ENCODE peak calls at places on chromosome 12, in nine cellular contexts. N is PC-3; Z is adipocyte; U is body of pancreas; J is SK-N-SH; P is transverse colon; K is CD8-positive, alpha-beta T cell; X is heart left ventricle; W is uterus. B is an unnamed sample. For H3K4me1, the result is how much of the 10 kb centered on the place peaks cover.

GRCh38 chr12:34392741-34393085 is 370.4 kb downstream of the ALG10 start:
- DNase-seq in P (no peak), X (no peak), W (no peak), N (no peak), J (no peak), U (no peak), Z (no peak), K (no peak), B (no peak)

GRCh38 chr12:9948606-9949286 is 16.6 kb upstream of the CLEC2A start:
- DNase-seq in P (no peak), Z (no peak), U (no peak), J (no peak), W (no peak), K (no peak), X (no peak), N (no peak), B (no peak)

GRCh38 chr12:89019439-89020120 is 332.7 kb downstream of the DUSP6 start:
- DNase-seq in X (peak), W (peak), Z (peak), N (peak), U (peak), P (peak), K (peak), J (peak), B (peak)

GRCh38 chr12:67578976-67579661 is 69.4 kb upstream of the DYRK2 start:
- DNase-seq in P (no peak), K (no peak), X (no peak), Z (no peak), W (no peak), U (no peak), J (no peak), N (no peak), B (no peak)

GRCh38 chr12:29797565-29798360 is 14.0 kb upstream of the TMTC1 start:
- DNase-seq in W (no peak), Z (no peak), J (no peak), N (no peak), K (no peak), X (no peak), U (no peak), P (no peak), B (no peak)

GRCh38 chr12:94380507-94380906 is 79.2 kb downstream of the CEP83 start:
- DNase-seq in X (no peak), Z (no peak), K (no peak), N (peak), P (no peak), W (no peak), U (no peak), J (no peak), B (no peak)

GRCh38 chr12:25119020-25119419 is 75.9 kb downstream of the DNAI7 start:
- DNase-seq in Z (no peak), N (no peak), K (no peak), X (no peak), U (no peak), J (no peak), W (no peak), P (no peak), B (no peak)

GRCh38 chr12:111436811-111437210 is 31.1 kb downstream of the SH2B3 start:
- DNase-seq in P (no peak), W (no peak), J (no peak), Z (no peak), N (no peak), U (no peak), K (no peak), X (no peak), B (no peak)

GRCh38 chr12:105704788-105705187 is 374.3 kb downstream of the C12orf75 start:
- DNase-seq in K (no peak), P (peak), W (no peak), Z (no peak), J (no peak), N (no peak), U (no peak), X (no peak), B (no peak)

GRCh38 chr12:122841544-122842321 is 6.5 kb downstream of the HIP1R start:
- DNase-seq in J (peak), W (no peak), X (peak), K (no peak), Z (peak), U (peak), P (no peak), N (peak), B (no peak)

GRCh38 chr12:58364389-58365086 is 423.2 kb downstream of the ATP23 start:
- DNase-seq in P (no peak), W (no peak), Z (peak), U (no peak), K (no peak), N (peak), X (no peak), J (no peak), B (no peak)

GRCh38 chr12:288687-289086 is 26.1 kb upstream of the SLC6A13 start:
- DNase-seq in W (no peak), Z (no peak), K (no peak), U (peak), X (no peak), N (no peak), J (no peak), P (no peak), B (no peak)

GRCh38 chr12:84888861-84889260 is 23.7 kb downstream of the SLC6A15 start:
- DNase-seq in Z (no peak), K (no peak), U (no peak), P (no peak), X (no peak), W (no peak), N (no peak), J (no peak), B (no peak)

GRCh38 chr12:114443607-114444421 is 37.9 kb upstream of the TBX5 start:
- DNase-seq in X (no peak), U (no peak), J (no peak), P (no peak), W (no peak), Z (no peak), N (no peak), K (no peak), B (no peak)

GRCh38 chr12:12983420-12984035 is 16.5 kb downstream of the HEBP1 start:
- DNase-seq in P (no peak), K (no peak), X (no peak), N (peak), J (peak), U (no peak), W (peak), Z (peak), B (peak)

GRCh38 chr12:47860873-47861272 is 41.2 kb upstream of the HDAC7 start:
- DNase-seq in W (no peak), P (no peak), U (no peak), Z (no peak), K (no peak), J (no peak), X (no peak), N (no peak), B (no peak)

GRCh38 chr12:22702690-22703089 is 77.7 kb downstream of the ETNK1 start:
- DNase-seq in U (no peak), J (no peak), X (no peak), N (no peak), K (no peak), W (no peak), Z (no peak), P (no peak), B (no peak)

GRCh38 chr12:3715999-3716398 is 36.9 kb downstream of the CRACR2A start:
- DNase-seq in U (no peak), Z (no peak), W (no peak), X (no peak), K (no peak), P (no peak), J (no peak), N (no peak), B (no peak)

GRCh38 chr12:28506271-28506670 is 316.0 kb downstream of the CCDC91 start:
- DNase-seq in Z (no peak), P (no peak), X (no peak), J (no peak), U (no peak), W (no peak), N (no peak), K (no peak), B (no peak)

GRCh38 chr12:68960162-68960501 is 27.2 kb upstream of the CPM start:
- DNase-seq in U (no peak), P (no peak), W (no peak), K (no peak), Z (no peak), X (no peak), J (no peak), N (no peak), B (no peak)

GRCh38 chr12:98945864-98946263 is 300.8 kb downstream of the APAF1 start:
- DNase-seq in K (no peak), W (no peak), U (no peak), N (no peak), X (no peak), J (no peak), P (no peak), Z (no peak), B (no peak)

GRCh38 chr12:111635524-111635923 is 36.4 kb upstream of the ATXN2 start:
- DNase-seq in J (no peak), Z (peak), W (no peak), N (no peak), K (no peak), P (no peak), X (no peak), U (no peak), B (no peak)

GRCh38 chr12:43586646-43587245 is 34.7 kb upstream of the ADAMTS20 start:
- DNase-seq in X (no peak), J (no peak), N (no peak), W (no peak), Z (no peak), U (no peak), P (no peak), K (no peak), B (no peak)

GRCh38 chr12:126792411-126792810 is 1474.6 kb upstream of the TMEM132C start:
- DNase-seq in X (no peak), N (no peak), Z (no peak), J (no peak), P (no peak), W (no peak), U (no peak), K (no peak), B (no peak)

GRCh38 chr12:97512696-97513095 is 50.1 kb downstream of the RMST start:
- DNase-seq in N (no peak), W (no peak), K (no peak), J (no peak), Z (no peak), X (no peak), P (no peak), U (no peak), B (peak)

DNA sequence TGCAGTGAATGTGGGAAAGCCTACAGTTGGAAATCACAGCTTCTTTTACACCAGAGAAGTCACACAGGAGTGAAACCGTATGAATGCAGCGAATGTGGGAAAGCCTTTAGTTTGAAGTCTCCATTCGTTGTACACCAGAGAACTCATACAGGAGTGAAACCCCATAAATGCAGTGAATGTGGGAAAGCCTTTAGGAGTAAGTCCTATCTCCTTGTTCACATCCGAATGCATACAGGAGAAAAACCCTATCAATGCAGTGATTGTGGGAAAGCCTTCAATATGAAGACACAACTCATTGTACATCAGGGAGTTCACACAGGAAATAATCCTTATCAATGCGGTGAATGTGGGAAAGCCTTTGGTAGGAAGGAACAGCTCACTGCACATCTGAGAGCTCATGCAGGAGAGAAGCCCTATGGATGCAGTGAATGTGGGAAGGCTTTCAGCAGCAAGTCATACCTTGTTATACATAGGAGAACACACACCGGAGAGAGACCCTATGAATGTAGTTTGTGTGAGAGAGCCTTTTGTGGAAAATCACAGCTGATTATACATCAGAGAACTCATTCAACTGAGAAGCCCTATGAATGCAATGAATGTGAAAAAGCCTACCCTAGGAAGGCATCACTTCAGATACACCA is 24.6 kb downstream of the ZNF26 start:
- DNase-seq in Z (no peak), P (no peak), K (no peak), X (no peak), W (no peak), J (no peak), N (no peak), U (no peak), B (no peak)
- H3K4me3 ChIP-seq in Z (peak), P (no peak), K (peak), X (no peak), W (no peak), J (no peak), N (no peak), U (no peak), B (no peak)

GRCh38 chr12:45458854-45459807 is 243.2 kb downstream of the ANO6 start:
- DNase-seq in Z (no peak), X (no peak), W (no peak), U (no peak), N (peak), P (no peak), J (no peak), K (no peak), B (no peak)
- H3K4me1 ChIP-seq in Z (under half), X (under half), W (under half), U (under half), N (under half), P (under half), J (under half), K (under half), B (under half)

DNA sequence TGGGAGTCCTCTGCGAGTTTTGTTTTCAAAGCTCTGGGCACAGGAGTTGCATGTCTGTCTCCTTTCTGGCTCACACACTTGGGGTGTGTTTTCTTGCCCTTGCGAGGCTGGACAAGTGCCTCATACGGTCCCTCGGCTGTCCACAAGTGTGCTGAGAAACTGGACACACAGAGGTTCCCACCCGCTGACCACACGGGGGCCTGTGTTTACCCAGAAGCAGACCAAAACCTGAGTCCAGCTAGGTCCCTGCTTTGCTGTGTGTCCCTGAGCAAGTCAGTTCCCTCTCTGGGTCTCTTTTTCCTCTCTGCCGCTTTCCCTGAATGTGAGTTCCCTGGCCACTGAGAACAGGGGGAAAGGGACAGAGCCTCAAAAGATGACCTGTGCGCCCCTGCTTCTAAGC is 678 bp upstream of the OAS2 start:
- DNase-seq in U (no peak), J (no peak), N (no peak), P (no peak), X (no peak), Z (no peak), K (no peak), W (no peak), B (no peak)
- H3K4me3 ChIP-seq in U (no peak), J (no peak), N (peak), P (peak), X (peak), Z (peak), K (peak), W (peak), B (no peak)

GRCh38 chr12:52949413-52950331 is 754 bp downstream of the KRT18 start:
- DNase-seq in U (peak), J (no peak), X (no peak), Z (no peak), P (peak), W (peak), N (peak), K (no peak), B (no peak)
- H3K4me1 ChIP-seq in U (half or more), J (under half), X (under half), Z (under half), P (under half), W (under half), N (half or more), K (under half), B (under half)

GRCh38 chr12:53994691-53995310 is 5.2 kb upstream of the HOXC9 start:
- DNase-seq in X (no peak), N (no peak), U (no peak), K (no peak), P (no peak), J (no peak), W (no peak), Z (no peak), B (no peak)
- H3K4me3 ChIP-seq in X (peak), N (peak), U (no peak), K (no peak), P (no peak), J (no peak), W (no peak), Z (peak), B (peak)

GRCh38 chr12:7984900-7985299 is 47.6 kb upstream of the FOXJ2 start:
- DNase-seq in Z (no peak), K (no peak), W (no peak), N (no peak), P (no peak), X (no peak), U (no peak), J (no peak), B (no peak)

GRCh38 chr12:7985802-7986418 is 46.6 kb upstream of the FOXJ2 start:
- DNase-seq in U (no peak), P (no peak), W (no peak), J (no peak), K (no peak), Z (no peak), N (no peak), X (no peak), B (no peak)

GRCh38 chr12:7981446-7981845 is 45.5 kb upstream of the SLC2A3 start:
- DNase-seq in K (no peak), U (no peak), X (no peak), P (no peak), N (no peak), J (no peak), W (no peak), Z (no peak), B (no peak)
- H3K4me1 ChIP-seq in K (under half), U (under half), X (under half), P (under half), N (under half), J (under half), W (under half), Z (under half), B (under half)